ENCODE peak calls at places on chromosomes 11 and 22, in ten cellular contexts. I is H1, W is HCT116, S is transverse colon, B is SK-N-SH, T is prostate gland, A is GM23338, Y is stomach, J is HL-60, V is spleen. D is an unnamed sample.

GRCh38 chr11:59283311-59283710 is 70.6 kb upstream of the MPEG1 start:
- DNase-seq in I (no peak), A (no peak), W (no peak), S (no peak), B (no peak), J (no peak), Y (no peak), T (no peak), V (no peak), D (no peak)

GRCh38 chr11:12502950-12503579 is 125.7 kb downstream of the PARVA start:
- DNase-seq in I (no peak), W (no peak), S (no peak), V (no peak), B (no peak), A (no peak), T (no peak), J (no peak), Y (no peak), D (no peak)

GRCh38 chr22:49979587-49980264 is 19.2 kb downstream of the PIM3 start:
- DNase-seq in T (no peak), B (peak; percentile 64), A (peak; percentile 83), V (no peak), I (no peak), J (peak; percentile 50), S (peak; percentile 53), W (no peak), Y (peak; percentile 70), D (no peak)

GRCh38 chr11:69860244-69860643 is 41.0 kb upstream of the FGF3 start:
- DNase-seq in S (no peak), I (no peak), J (no peak), B (no peak), W (no peak), A (no peak), V (no peak), T (no peak), Y (no peak), D (no peak)

GRCh38 chr11:113034591-113034990 is 73.4 kb downstream of the NCAM1 start:
- DNase-seq in Y (no peak), J (no peak), S (no peak), T (no peak), V (no peak), I (no peak), A (no peak), B (no peak), W (no peak), D (no peak)

GRCh38 chr22:41917906-41918791 is 3.3 kb upstream of the SHISA8 start:
- DNase-seq in J (peak; percentile 74), T (no peak), W (no peak), S (peak; percentile 64), I (no peak), V (peak; percentile 88), Y (peak; percentile 58), A (no peak), B (no peak), D (no peak)

GRCh38 chr22:45497746-45498145 is 4.9 kb upstream of the FBLN1 start:
- DNase-seq in T (no peak), B (no peak), J (no peak), Y (no peak), S (no peak), V (no peak), W (no peak), A (no peak), I (no peak), D (no peak)

GRCh38 chr11:3905080-3905953 is 49.9 kb downstream of the STIM1 start:
- DNase-seq in B (no peak), I (no peak), V (no peak), Y (peak; percentile 34), A (peak; percentile 13), T (no peak), S (peak; percentile 45), W (peak; percentile 34), J (peak; percentile 90), D (no peak)

GRCh38 chr22:27022256-27022655 is 364.9 kb downstream of the MIAT start:
- DNase-seq in J (no peak), A (no peak), V (no peak), S (no peak), I (no peak), Y (no peak), T (no peak), W (no peak), B (no peak), D (no peak)

GRCh38 chr22:46812034-46812605 is 49.7 kb downstream of the TBC1D22A start:
- DNase-seq in W (no peak), Y (peak; percentile 21), B (no peak), T (no peak), J (no peak), I (no peak), V (peak; percentile 48), S (no peak), A (no peak), D (no peak)

GRCh38 chr22:50621491-50621880 is 6.5 kb downstream of the ARSA start:
- DNase-seq in V (peak; percentile 85), Y (no peak), T (no peak), S (peak; percentile 44), A (no peak), I (no peak), W (no peak), B (peak; percentile 13), J (peak; percentile 74), D (no peak)

GRCh38 chr11:46896719-46897406 is 21.5 kb downstream of the LRP4 start:
- DNase-seq in J (peak; percentile 53), S (no peak), A (peak; percentile 44), B (peak; percentile 63), T (no peak), I (no peak), Y (no peak), W (peak; percentile 12), V (no peak), D (no peak)

GRCh38 chr11:57131080-57131790 is 50.5 kb upstream of the LRRC55 start:
- DNase-seq in T (peak; percentile 10), S (peak; percentile 25), W (no peak), I (peak; percentile 38), Y (peak; percentile 57), J (no peak), V (no peak), A (peak; percentile 82), B (peak; percentile 25), D (no peak)

GRCh38 chr11:6566704-6567370 is 36.6 kb downstream of the RRP8 start:
- DNase-seq in J (no peak), Y (no peak), V (peak; percentile 54), W (no peak), B (no peak), T (no peak), I (no peak), A (no peak), S (no peak), D (no peak)

GRCh38 chr11:6565325-6565724 is 38.1 kb downstream of the RRP8 start:
- DNase-seq in S (no peak), B (no peak), I (no peak), J (no peak), Y (no peak), A (no peak), T (no peak), W (no peak), V (no peak), D (no peak)

GRCh38 chr11:6567371-6567745 is 36.1 kb downstream of the RRP8 start:
- DNase-seq in J (no peak), I (no peak), A (no peak), W (no peak), V (no peak), T (peak; percentile 33), Y (no peak), S (no peak), B (no peak), D (no peak)

GRCh38 chr11:6568191-6568918 is 35.1 kb downstream of the RRP8 start:
- DNase-seq in T (no peak), Y (peak; percentile 66), J (no peak), B (no peak), V (no peak), A (peak; percentile 67), S (no peak), I (no peak), W (no peak), D (peak; percentile 67)

GRCh38 chr11:6565988-6566703 is 37.3 kb downstream of the RRP8 start:
- DNase-seq in V (peak; percentile 44), T (no peak), Y (no peak), J (no peak), I (no peak), S (no peak), W (no peak), A (no peak), B (no peak), D (no peak)
- H3K27ac ChIP-seq in V (no peak overlapping the region), T (no peak overlapping the region), Y (no peak overlapping the region), J (no peak overlapping the region), I (no peak overlapping the region), S (no peak overlapping the region), W (no peak overlapping the region), A (no peak overlapping the region), B (no peak overlapping the region), D (no peak overlapping the region)

GRCh38 chr11:124878497-124879228 is 13.4 kb downstream of the ROBO3 start:
- DNase-seq in V (no peak), T (no peak), W (no peak), A (no peak), J (no peak), B (peak; percentile 3), I (no peak), Y (no peak), S (no peak), D (no peak)
- TF ChIP-seq POLR2AphosphoS5 in V (peak; percentile 28), T (no peak), W (no peak), A (no peak), J (no peak), B (no peak), I (no peak), Y (no peak), S (no peak), D (no peak)

DNA sequence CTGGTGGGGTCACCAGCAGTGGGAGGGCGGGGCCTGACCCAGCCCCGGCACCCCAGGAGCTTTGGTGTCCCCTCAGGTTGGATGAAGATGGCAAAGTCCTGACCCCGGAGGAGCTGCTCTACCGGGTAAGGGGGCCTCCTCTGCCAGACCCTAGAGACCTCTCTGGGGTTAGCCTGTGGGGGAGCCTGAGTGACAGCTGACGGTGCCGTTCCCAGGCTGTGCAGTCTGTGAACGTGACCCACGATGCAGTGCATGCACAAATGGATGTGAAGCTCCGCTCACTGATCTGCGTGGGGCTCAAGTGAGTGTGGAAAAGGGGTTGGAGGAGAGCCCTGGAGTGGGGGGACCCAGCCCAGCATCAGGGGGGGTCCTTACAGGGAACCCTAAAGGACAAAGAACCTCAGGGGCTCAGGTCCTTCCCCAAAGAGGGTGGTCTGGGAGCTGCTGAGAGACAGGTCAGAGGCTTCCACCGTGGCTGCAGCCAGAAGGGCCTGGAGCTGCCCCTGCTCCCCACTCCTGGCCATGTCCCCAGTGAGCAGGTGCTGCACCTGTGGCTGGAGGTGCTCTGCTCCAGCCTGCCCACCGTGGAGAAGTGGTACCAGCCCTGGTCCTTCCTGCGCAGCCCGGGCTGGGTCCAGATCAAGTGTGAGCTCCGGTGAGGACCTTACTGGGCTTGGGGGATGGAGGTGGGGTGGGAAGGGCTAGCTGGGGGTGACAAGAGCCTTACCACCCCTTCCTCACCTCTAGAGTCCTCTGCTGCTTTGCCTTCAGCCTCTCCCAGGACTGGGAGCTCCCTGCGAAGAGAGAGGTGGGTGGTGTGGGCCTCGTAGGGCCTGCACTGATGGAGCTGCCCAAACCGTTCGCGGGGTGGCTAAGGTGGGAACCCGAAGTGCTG is 38.6 kb downstream of the SGSM3 start:
- DNase-seq in V (no peak), S (no peak), W (no peak), B (no peak), T (no peak), A (no peak), I (no peak), Y (no peak), J (no peak), D (no peak)
- H3K27ac ChIP-seq in V (no peak overlapping the region), S (no peak overlapping the region), W (no peak overlapping the region), B (no peak overlapping the region), T (no peak overlapping the region), A (no peak overlapping the region), I (no peak overlapping the region), Y (no peak overlapping the region), J (no peak overlapping the region), D (no peak overlapping the region)

GRCh38 chr11:103696130-103696529 is 340.3 kb upstream of the DDI1 start:
- DNase-seq in S (no peak), Y (no peak), B (peak; percentile 11), A (no peak), W (no peak), V (no peak), J (no peak), I (no peak), T (no peak), D (no peak)
- TF ChIP-seq POLR2AphosphoS5 in S (no peak), Y (no peak), B (no peak), A (no peak), W (no peak), V (no peak), J (no peak), I (no peak), T (no peak), D (no peak)

D was measured in suprapubic skin.